ENCODE peak calls at places on chromosomes 12 and 14, in four cellular contexts. Q is A549, S is hepatocyte, I is AG04449. V is an unnamed sample.

GRCh38 chr14:59333235-59333634 is 131.9 kb downstream of the GPR135 start:
- DNase-seq in Q (no peak), S (no peak), I (no peak), V (no peak)

GRCh38 chr12:64036414-64036813 is 185.7 kb downstream of the KICS2 start:
- DNase-seq in Q (no peak), S (no peak), I (no peak), V (peak; percentile 38)

GRCh38 chr12:20716037-20716436 is 20.9 kb downstream of the SLCO1C1 start:
- DNase-seq in Q (peak; percentile 10), S (peak; percentile 13), I (no peak), V (no peak)

GRCh38 chr12:74890237-74890599 is 319.4 kb downstream of the KCNC2 start:
- DNase-seq in Q (peak; percentile 79), S (peak; percentile 87), I (peak; percentile 56), V (peak; percentile 20)

GRCh38 chr12:1474059-1474537 is 120.3 kb downstream of the FBXL14 start:
- DNase-seq in Q (peak; percentile 30), S (peak; percentile 14), I (peak; percentile 93), V (peak; percentile 91)

GRCh38 chr12:93521225-93521854 is 51.1 kb upstream of the SOCS2 start:
- DNase-seq in Q (no peak), S (no peak), I (no peak), V (no peak)

GRCh38 chr12:45671254-45671653 is 58.3 kb upstream of the ARID2 start:
- DNase-seq in Q (no peak), S (no peak), I (peak; percentile 42), V (peak; percentile 29)

GRCh38 chr14:68104518-68104917 is 284.9 kb downstream of the RAD51B start:
- DNase-seq in Q (peak; percentile 66), S (peak; percentile 40), I (peak; percentile 61), V (peak; percentile 45)

GRCh38 chr14:55746533-55746932 is 166.5 kb downstream of the KTN1 start:
- DNase-seq in Q (no peak), S (peak; percentile 64), I (no peak), V (no peak)

GRCh38 chr14:46782281-46782680 is 130.7 kb upstream of the RPL10L start:
- DNase-seq in Q (no peak), S (no peak), I (no peak), V (no peak)

GRCh38 chr12:64735447-64735846 is 23.8 kb downstream of the GNS start:
- DNase-seq in Q (no peak), S (no peak), I (no peak), V (no peak)

GRCh38 chr12:41556176-41556575 is 368.1 kb downstream of the PDZRN4 start:
- DNase-seq in Q (no peak), S (no peak), I (no peak), V (no peak)

GRCh38 chr12:117045998-117046374 is 53.2 kb downstream of the TESC start:
- DNase-seq in Q (no peak), S (peak; percentile 61), I (no peak), V (no peak)

GRCh38 chr14:95437715-95438114 is 78.7 kb downstream of the SYNE3 start:
- DNase-seq in Q (no peak), S (no peak), I (no peak), V (no peak)

GRCh38 chr14:102691763-102692162 is 85.5 kb upstream of the TRAF3 start:
- DNase-seq in Q (no peak), S (no peak), I (no peak), V (no peak)

GRCh38 chr12:232731-233614 is 19.0 kb upstream of the SLC6A12 start:
- DNase-seq in Q (no peak), S (no peak), I (no peak), V (no peak)

GRCh38 chr14:61471297-61471980 is 150.1 kb downstream of the PRKCH start:
- DNase-seq in Q (no peak), S (no peak), I (no peak), V (no peak)

GRCh38 chr14:61470954-61471279 is 149.5 kb downstream of the PRKCH start:
- DNase-seq in Q (no peak), S (no peak), I (no peak), V (no peak)

GRCh38 chr14:61470261-61470953 is 149.0 kb downstream of the PRKCH start:
- DNase-seq in Q (peak; percentile 83), S (peak; percentile 80), I (peak; percentile 90), V (peak; percentile 87)

GRCh38 chr14:61472801-61473376 is 151.5 kb downstream of the PRKCH start:
- DNase-seq in Q (no peak), S (no peak), I (no peak), V (no peak)

GRCh38 chr14:61472025-61472672 is 150.8 kb downstream of the PRKCH start:
- DNase-seq in Q (peak; percentile 89), S (peak; percentile 43), I (peak; percentile 99), V (peak; percentile 97)
- H3K4me3 ChIP-seq in Q (peak overlapping the region; percentile 29), S (no peak overlapping the region), I (peak overlapping the region; percentile 61), V (peak overlapping the region; percentile 54)

DNA sequence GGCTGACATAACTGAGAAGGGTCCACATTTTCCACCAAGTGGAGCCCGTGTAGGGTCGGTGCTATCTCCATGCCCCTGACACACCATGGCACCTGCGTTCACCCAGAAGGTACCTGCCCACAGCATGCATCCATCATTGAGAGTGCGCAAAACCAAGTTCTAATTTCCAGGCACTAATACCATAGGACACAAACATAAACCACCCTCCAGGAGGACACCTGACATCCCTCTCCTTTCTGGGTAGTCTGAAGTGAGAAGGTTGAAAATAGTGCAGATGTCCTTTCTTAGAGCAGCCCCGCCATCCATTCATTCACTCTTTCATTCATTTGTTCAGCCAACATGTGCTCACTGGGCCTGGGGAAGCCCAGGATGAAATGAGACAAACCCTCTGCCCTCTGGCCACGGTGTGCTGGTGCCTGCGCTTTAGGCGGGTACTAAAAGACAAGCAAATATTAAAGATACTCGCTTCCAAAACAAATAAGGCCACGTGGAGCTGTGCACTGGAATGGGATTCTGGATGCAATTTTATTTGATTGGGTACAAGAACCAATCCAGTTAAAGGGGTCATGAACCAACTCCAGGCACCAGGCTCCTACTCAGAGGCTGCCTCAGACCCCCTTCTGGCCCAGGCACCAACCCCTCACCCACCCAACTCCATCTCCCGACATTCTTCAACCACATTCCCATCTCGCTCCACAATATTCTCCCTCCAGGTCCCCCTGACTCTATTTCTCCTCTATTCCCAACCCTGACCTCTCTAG is 1.2 kb downstream of the TTC7B start:
- DNase-seq in Q (no peak), S (no peak), I (no peak), V (no peak)
- H3K4me3 ChIP-seq in Q (peak overlapping the region; percentile 90), S (peak overlapping the region; percentile 64), I (peak overlapping the region; percentile 73), V (peak overlapping the region; percentile 80)

GRCh38 chr14:54219281-54220121 is 177.3 kb upstream of the CDKN3 start:
- DNase-seq in Q (no peak), S (peak; percentile 14), I (no peak), V (no peak)
- H3K4me3 ChIP-seq in Q (no peak overlapping the region), S (no peak overlapping the region), I (no peak overlapping the region), V (no peak overlapping the region)

GRCh38 chr12:102958830-102959176 is 1.3 kb downstream of the ASCL1 start:
- DNase-seq in Q (no peak), S (no peak), I (no peak), V (no peak)
- H3K4me3 ChIP-seq in Q (peak overlapping the region; percentile 53), S (no peak overlapping the region), I (peak overlapping the region; percentile 48), V (no peak overlapping the region)

GRCh38 chr12:95445884-95446482 is 28.0 kb upstream of the METAP2 start:
- DNase-seq in Q (no peak), S (no peak), I (no peak), V (no peak)

GRCh38 chr12:95443458-95443857 is 30.5 kb upstream of the METAP2 start:
- DNase-seq in Q (no peak), S (no peak), I (no peak), V (no peak)

DNA sequence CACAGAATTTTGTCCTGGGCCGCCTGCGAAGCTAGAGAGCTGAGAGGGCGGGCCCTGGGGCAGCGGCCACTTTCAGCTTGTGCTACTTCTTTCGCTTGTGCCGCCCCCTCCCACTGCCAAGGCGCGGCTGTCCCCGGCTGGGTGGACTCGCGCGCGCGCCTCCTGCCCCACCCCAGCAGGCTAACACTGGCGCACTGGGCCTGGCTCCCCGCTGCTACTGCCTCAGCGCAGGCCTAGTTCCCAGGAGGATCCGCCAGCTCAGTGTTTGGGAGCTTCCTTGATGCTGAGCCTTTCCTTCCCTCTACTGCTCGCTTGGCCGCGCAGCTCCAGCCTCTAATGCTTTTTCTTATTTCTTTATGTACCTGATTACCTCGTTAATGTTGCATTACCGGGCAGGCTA is 27.4 kb upstream of the METAP2 start:
- DNase-seq in Q (no peak), S (peak; percentile 75), I (no peak), V (no peak)
- H3K4me3 ChIP-seq in Q (no peak overlapping the region), S (no peak overlapping the region), I (no peak overlapping the region), V (no peak overlapping the region)

DNA sequence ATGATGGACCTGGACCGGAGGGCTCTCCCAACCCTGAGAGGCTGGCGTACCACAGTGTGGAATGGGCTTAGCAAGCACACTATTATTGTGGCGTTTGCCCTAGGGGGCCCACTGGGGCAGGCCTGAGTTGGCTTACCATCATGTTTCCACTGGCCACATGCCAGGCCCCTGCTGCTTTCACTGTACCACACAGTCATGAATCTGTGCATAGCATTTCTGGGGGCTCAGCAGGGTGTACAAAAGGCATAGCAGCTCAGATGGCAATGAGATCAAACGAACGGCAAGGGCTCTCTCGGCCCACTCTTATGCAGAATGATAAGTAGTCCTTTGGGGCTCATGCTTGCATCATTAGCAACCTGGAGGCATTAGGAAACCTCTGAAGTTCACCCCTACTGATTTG is 137.0 kb upstream of the HIF1A start:
- DNase-seq in Q (no peak), S (no peak), I (no peak), V (no peak)
- H3K4me3 ChIP-seq in Q (no peak overlapping the region), S (no peak overlapping the region), I (no peak overlapping the region), V (no peak overlapping the region)

DNA sequence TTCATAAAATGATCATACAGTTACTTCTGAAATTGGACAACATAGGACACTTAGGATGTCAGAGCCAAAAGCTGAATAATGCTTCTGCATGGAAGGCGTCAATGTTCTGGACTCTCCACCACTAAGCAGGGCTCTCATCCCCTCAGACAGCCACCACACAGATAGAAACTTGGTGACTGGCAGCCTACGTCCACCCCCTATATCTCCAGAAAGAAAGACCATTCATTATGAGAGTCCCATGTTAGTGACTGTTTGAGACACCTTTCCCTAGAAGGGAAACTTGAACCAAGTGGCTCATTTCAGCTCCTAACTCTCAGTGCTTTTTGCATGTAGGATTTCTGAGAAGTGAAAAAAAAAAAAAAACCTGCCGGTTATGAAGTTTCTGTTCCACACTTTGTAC is 251.0 kb upstream of the FKBP4 start:
- DNase-seq in Q (no peak), S (no peak), I (no peak), V (no peak)
- H3K4me3 ChIP-seq in Q (no peak overlapping the region), S (no peak overlapping the region), I (no peak overlapping the region), V (no peak overlapping the region)